ENCODE peak calls at places on chromosomes 3 and 15, in nine cellular contexts. F is fibroblast of mammary gland, T is fibroblast of lung, P is type B pancreatic cell, X is GM13976, I is IMR-90, C is GM10248, U is WERI-Rb-1, M is foreskin fibroblast. W is an unnamed sample.

GRCh38 chr3:66490214-66490613 is 10.6 kb downstream of the LRIG1 start:
- DNase-seq in F (peak; percentile 53), T (peak; percentile 91), P (no peak), X (no peak), I (peak; percentile 87), C (no peak), U (no peak), M (no peak), W (no peak)

GRCh38 chr3:25532763-25533162 is 104.7 kb downstream of the RARB start:
- DNase-seq in F (peak; percentile 41), T (peak; percentile 20), P (no peak), X (peak; percentile 26), I (peak; percentile 33), C (peak; percentile 8), U (peak; percentile 19), M (no peak), W (peak; percentile 12)

GRCh38 chr3:42686832-42687650 is 1.7 kb downstream of the KLHL40 start:
- DNase-seq in F (no peak), T (no peak), P (no peak), X (no peak), I (no peak), C (no peak), U (no peak), M (no peak), W (no peak)

GRCh38 chr15:88401972-88402656 is 65.1 kb downstream of the MRPL46 start:
- DNase-seq in F (no peak), T (no peak), P (no peak), X (no peak), I (no peak), C (no peak), U (no peak), M (no peak), W (no peak)

GRCh38 chr15:44798815-44799214 is 62.5 kb downstream of the TRIM69 start:
- DNase-seq in F (no peak), T (no peak), P (no peak), X (no peak), I (no peak), C (no peak), U (peak; percentile 42), M (no peak), W (no peak)

GRCh38 chr3:157023211-157023610 is 136.7 kb downstream of the CCNL1 start:
- DNase-seq in F (no peak), T (no peak), P (no peak), X (no peak), I (no peak), C (no peak), U (no peak), M (no peak), W (no peak)

GRCh38 chr3:101913173-101913572 is 63.9 kb downstream of the NFKBIZ start:
- DNase-seq in F (peak; percentile 50), T (peak; percentile 31), P (no peak), X (no peak), I (peak; percentile 70), C (no peak), U (no peak), M (no peak), W (no peak)

GRCh38 chr3:86865506-86865905 is 125.4 kb downstream of the VGLL3 start:
- DNase-seq in F (peak; percentile 4), T (no peak), P (no peak), X (no peak), I (peak; percentile 24), C (no peak), U (no peak), M (no peak), W (no peak)

GRCh38 chr15:85151861-85152260 is 170.2 kb downstream of the PDE8A start:
- DNase-seq in F (no peak), T (no peak), P (no peak), X (no peak), I (peak; percentile 22), C (no peak), U (no peak), M (no peak), W (no peak)

DNA sequence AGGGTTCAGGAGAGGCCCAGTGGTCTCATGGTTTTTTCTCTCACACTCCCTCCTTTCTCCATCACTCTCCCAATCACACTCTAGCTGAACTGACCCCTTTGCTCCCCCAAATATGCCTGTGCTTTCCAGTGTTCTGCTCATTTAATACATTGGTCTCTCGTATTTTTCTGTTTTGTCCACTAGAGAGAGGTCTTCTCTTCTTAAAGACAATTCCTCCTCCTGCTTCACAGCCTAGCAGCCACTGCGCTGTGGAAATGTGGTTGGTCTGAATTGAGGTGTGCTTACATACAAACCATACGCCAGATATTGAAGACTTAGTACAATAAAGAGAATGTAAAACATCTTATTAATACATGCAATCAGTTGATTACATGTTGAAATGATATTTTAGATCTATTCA is 60.6 kb upstream of the XCR1 start:
- DNase-seq in F (peak; percentile 61), T (peak; percentile 75), P (peak; percentile 4), X (no peak), I (peak; percentile 41), C (no peak), U (no peak), M (peak; percentile 44), W (no peak)
- TF ChIP-seq CTCF in F (peak; percentile 40), T (peak; percentile 40), P (no peak), X (no peak), I (peak; percentile 46), C (peak; percentile 35), U (no peak), M (peak; percentile 13), W (no peak)

GRCh38 chr3:129026728-129027543 is 25.8 kb downstream of the EFCC1 start:
- DNase-seq in F (peak; percentile 69), T (peak; percentile 61), P (peak; percentile 85), X (peak; percentile 99), I (peak; percentile 48), C (peak; percentile 98), U (no peak), M (peak; percentile 64), W (peak; percentile 85)
- TF ChIP-seq CTCF in F (no peak), T (no peak), P (peak; percentile 71), X (peak; percentile 73), I (peak; percentile 14), C (peak; percentile 72), U (no peak), M (no peak), W (peak; percentile 54)

DNA sequence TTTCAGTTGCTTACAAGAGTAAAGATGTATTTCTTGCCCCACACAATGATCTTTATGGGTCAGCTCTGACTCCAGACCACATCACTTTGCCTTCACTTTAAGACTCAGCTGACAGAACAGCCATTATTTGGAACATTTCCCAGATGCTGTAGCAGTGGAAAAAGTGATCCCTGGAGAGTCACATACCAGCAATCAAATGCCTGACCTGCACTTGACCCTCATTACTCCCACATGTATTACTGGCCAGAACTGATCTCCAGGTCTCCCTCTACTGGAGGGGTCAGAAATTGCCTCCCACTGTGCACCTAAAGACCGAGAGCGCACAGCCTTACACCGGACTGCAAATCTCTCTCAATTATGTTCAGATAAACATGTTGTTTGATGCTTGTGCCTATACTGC is 88.6 kb upstream of the ZNF385D start:
- DNase-seq in F (peak; percentile 97), T (peak; percentile 95), P (no peak), X (no peak), I (peak; percentile 53), C (no peak), U (no peak), M (peak; percentile 85), W (peak; percentile 22)
- TF ChIP-seq CTCF in F (peak; percentile 58), T (peak; percentile 57), P (peak; percentile 52), X (no peak), I (no peak), C (no peak), U (no peak), M (peak; percentile 56), W (peak; percentile 30)

DNA sequence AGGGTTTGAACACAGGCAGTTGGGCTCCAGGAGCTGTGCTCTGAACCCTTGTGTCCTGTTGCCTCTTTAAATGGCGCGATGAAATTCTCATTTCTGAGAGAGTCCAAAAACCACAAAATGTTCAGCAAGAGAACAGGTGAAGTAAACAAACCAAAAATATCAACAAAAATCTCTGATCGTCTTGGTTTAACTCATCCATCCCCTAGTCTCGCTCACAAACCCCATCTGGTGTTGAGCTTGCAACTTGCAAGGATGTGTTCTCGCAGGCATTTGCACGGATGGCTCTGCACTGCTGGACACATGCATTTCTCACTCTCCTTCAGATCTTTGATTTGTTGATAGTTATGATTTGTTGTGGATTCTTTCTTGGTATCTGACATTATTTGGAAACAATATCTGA is 31.1 kb downstream of the FAH start:
- DNase-seq in F (no peak), T (peak; percentile 49), P (no peak), X (no peak), I (peak; percentile 13), C (no peak), U (no peak), M (no peak), W (no peak)
- TF ChIP-seq CTCF in F (peak; percentile 27), T (peak; percentile 45), P (peak; percentile 61), X (no peak), I (no peak), C (no peak), U (peak; percentile 36), M (peak; percentile 27), W (no peak)